ENCODE peak calls at places on chromosome 19, in nine cellular contexts. P is GM23248, O is mammary epithelial cell, J is Karpas-422, D is mesenchymal stem cell, I is PC-3, Z is H9, X is fibroblast of lung, U is colonic mucosa. K is an unnamed sample. For H3K9me3, the result is how much of the 10 kb centered on the place peaks cover.

GRCh38 chr19:33291623-33292534 is 10.5 kb downstream of the CEBPA start:
- DNase-seq in O (no peak), Z (no peak), P (no peak), J (no peak), U (peak), I (no peak), X (no peak), D (no peak), K (no peak)

GRCh38 chr19:6718741-6719539 is 1.5 kb downstream of the C3 start:
- DNase-seq in I (peak), O (peak), P (peak), J (peak), Z (peak), X (no peak), U (no peak), D (peak), K (peak)

GRCh38 chr19:21328402-21328801 is 808 bp downstream of the ZNF708 start:
- DNase-seq in I (no peak), P (no peak), U (no peak), D (no peak), J (peak), Z (no peak), O (no peak), X (peak), K (peak)

GRCh38 chr19:41705393-41706174 is 2.8 kb upstream of the CEACAM5 start:
- DNase-seq in J (peak), D (no peak), P (peak), Z (peak), X (peak), I (peak), O (peak), U (peak), K (peak)

GRCh38 chr19:531009-531752 is 379 bp upstream of the CDC34 start:
- DNase-seq in O (peak), U (peak), I (peak), J (peak), D (peak), Z (peak), X (peak), P (peak), K (peak)

GRCh38 chr19:40567750-40568494 is 8.8 kb upstream of the SHKBP1 start:
- DNase-seq in X (peak), I (no peak), U (no peak), Z (no peak), O (no peak), J (no peak), D (no peak), P (peak), K (peak)

GRCh38 chr19:54266133-54266532 is 9.1 kb upstream of the LILRB5 start:
- DNase-seq in J (peak), Z (peak), O (peak), U (peak), I (peak), D (peak), P (peak), X (peak), K (peak)

GRCh38 chr19:29603308-29603707 is 2.8 kb upstream of the POP4 start:
- DNase-seq in D (no peak), I (no peak), X (no peak), J (no peak), Z (peak), O (no peak), P (no peak), U (no peak), K (peak)

GRCh38 chr19:14427461-14427860 is 5.6 kb upstream of the PKN1 start:
- DNase-seq in I (no peak), U (no peak), D (no peak), O (no peak), Z (no peak), X (no peak), J (no peak), P (no peak), K (no peak)

GRCh38 chr19:47144630-47145029 is 14.0 kb downstream of the SAE1 start:
- DNase-seq in O (no peak), U (no peak), D (no peak), X (no peak), I (no peak), Z (no peak), J (no peak), P (no peak), K (no peak)

GRCh38 chr19:43759515-43759914 is 4.8 kb upstream of the SMG9 start:
- DNase-seq in I (peak), X (peak), P (peak), D (peak), J (peak), U (no peak), O (peak), Z (no peak), K (peak)

GRCh38 chr19:38055040-38055439 is 148.0 kb downstream of the SIPA1L3 start:
- DNase-seq in D (no peak), X (no peak), Z (no peak), J (no peak), P (no peak), U (no peak), I (no peak), O (no peak), K (peak)

GRCh38 chr19:16203256-16204004 is 5.7 kb downstream of the AP1M1 start:
- DNase-seq in D (no peak), U (no peak), I (no peak), J (no peak), X (no peak), P (no peak), Z (no peak), O (no peak), K (peak)

GRCh38 chr19:48713041-48713863 is 6.3 kb downstream of the MAMSTR start:
- DNase-seq in X (peak), D (peak), P (peak), J (no peak), O (no peak), Z (peak), U (no peak), I (no peak), K (peak)

DNA sequence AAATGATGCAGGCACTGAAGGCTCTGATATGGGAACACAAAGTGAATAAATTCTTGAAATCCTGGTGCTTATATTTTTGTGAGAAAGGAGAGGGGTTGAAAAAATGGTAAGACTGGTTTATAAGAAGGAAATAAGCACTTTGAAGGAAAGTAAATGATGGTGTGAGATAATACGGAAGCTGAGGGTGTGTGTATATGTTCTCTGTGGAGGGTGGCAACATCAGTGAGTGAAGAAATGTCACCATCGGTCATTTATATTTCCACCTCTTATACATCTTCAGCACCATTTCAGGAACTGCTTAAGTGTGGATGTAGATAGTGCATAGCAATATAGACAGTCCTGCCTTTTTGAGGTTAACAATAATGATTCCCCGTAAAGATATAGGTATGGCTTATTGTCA is 17.5 kb downstream of the ZNF136 start:
- DNase-seq in D (no peak), J (no peak), U (no peak), O (no peak), X (no peak), P (no peak), Z (no peak), I (no peak), K (no peak)
- H3K9me3 ChIP-seq in D (half or more), J (half or more), U (under half), O (under half), X (under half), P (under half), Z (under half), I (under half), K (half or more)

DNA sequence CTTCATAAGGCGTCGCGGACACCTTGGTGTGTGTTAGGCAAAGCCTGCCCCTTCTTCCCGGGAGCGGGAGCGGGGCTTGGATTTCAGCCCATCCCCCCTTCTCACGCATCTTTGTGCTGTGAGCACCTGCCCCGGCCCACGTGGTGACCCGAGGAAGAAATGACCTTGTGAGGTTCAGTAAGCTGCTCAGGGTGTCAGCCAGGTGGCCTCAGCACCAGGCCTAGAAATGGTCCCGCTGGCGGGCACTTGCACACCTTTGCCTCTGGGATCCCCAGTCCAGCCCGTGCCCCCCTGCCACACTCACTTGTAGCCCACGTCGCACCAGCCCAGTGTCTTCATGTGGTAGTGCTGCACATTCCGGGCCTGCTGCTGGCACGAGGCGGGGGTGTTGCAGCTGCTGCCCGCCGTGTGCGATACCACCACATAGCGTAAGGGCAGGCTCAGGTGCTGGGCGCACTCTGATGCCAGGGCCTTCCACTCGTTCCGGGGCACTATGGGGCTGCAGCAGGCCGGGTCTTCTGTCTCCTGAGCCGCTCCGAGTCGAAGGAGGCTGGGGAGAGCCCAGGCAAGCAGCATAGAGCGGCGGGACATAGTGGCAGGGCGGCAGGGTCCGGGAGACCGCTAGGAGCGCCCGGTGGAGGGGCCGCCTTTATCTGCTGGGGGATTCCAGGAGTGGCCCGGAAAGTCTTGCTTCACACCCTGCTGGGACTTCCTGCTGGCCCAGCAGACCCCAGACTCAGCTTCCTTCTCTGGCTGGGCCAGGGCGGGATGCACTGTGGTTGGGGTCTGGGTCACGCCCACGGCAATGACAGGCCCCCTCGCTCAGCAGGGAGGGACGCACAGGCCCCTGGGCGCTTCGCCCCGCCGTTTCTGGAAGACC is at the start of gene PGLYRP1:
- DNase-seq in I (no peak), D (no peak), X (no peak), Z (peak), O (no peak), P (no peak), U (no peak), J (no peak), K (peak)
- H3K9ac ChIP-seq in I (no peak), D (no peak), X (no peak), Z (no peak), O (no peak), P (no peak), U (no peak), J (no peak), K (no peak)

GRCh38 chr19:50067575-50067974 is 41.8 kb downstream of the ZNF473 start:
- DNase-seq in U (no peak), X (no peak), Z (no peak), P (no peak), O (no peak), I (no peak), D (no peak), J (no peak), K (no peak)

GRCh38 chr19:50060107-50060506 is 34.3 kb downstream of the ZNF473 start:
- DNase-seq in X (no peak), O (no peak), J (no peak), D (no peak), P (no peak), U (no peak), I (no peak), Z (no peak), K (no peak)

GRCh38 chr19:50061650-50062049 is 35.8 kb downstream of the ZNF473 start:
- DNase-seq in U (no peak), O (no peak), I (no peak), Z (no peak), D (no peak), X (no peak), J (no peak), P (no peak), K (no peak)

DNA sequence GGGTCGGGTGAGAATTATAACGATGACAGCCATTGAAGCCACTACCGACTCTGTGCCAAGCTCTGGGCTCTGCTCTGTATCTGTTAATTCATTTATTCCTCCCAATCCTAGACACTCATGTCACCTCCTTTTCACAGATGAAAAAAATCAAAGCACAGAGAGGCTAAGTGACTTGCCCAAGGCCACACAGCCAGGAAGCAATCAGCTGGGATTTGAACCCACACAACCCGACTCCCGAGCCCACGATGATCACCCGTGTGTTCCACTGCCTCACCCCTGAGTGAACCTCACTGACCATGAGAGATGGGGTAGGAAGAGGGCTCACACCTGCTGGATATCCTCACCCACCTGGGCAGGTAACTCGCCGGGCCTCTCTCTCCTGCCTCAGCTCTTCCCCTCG is 40.1 kb downstream of the ZNF473 start:
- DNase-seq in J (no peak), O (no peak), P (no peak), U (no peak), Z (no peak), D (no peak), I (no peak), X (no peak), K (no peak)
- H3K9me3 ChIP-seq in J (under half), O (under half), P (under half), U (under half), Z (under half), D (under half), I (under half), X (under half), K (under half)

GRCh38 chr19:18415177-18415867 is 3.9 kb upstream of the SSBP4 start:
- DNase-seq in O (no peak), Z (peak), I (no peak), U (peak), D (no peak), X (peak), J (no peak), P (peak), K (no peak)
- H3K9ac ChIP-seq in O (no peak), Z (no peak), I (no peak), U (peak), D (peak), X (peak), J (no peak), P (peak), K (no peak)

DNA sequence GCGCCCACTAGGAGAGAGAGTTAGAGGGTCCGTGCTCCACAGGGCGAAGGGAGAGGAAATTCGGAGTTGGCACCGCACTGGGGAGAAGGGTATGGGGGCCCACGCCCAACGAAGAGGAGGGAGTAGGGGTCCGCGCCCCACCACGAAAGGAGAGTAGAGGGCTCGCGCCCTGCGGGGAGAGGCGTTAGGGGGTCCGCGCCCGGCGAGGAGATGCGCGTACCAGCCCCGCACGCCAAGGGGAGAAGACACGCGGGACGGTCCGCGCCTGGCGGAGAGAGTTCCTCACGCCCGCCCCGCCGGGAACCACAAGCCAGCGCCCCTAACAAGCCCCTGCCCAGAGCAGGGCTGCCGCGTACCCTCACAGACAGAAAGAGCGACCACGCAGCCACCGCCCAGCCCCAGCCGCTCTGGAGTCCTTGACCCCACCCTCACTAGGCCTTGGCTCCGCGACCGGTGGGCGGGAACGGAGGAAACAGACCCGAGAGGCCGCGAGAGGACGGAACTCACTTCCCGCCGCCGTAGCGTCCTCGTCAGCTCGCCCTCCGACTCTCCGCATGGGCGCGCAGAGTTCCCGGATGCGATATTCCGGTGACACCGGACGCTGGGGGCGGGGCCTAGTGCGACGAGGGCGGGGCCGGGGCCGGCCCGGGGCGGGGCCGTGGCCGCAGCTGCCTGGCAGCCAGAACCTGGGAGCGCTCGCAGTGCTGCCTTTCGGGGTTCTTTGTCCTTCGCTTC is 20.0 kb upstream of the ZSCAN18 start:
- DNase-seq in X (no peak), O (no peak), J (no peak), Z (no peak), P (no peak), D (no peak), I (no peak), U (no peak), K (no peak)
- H3K9me3 ChIP-seq in X (under half), O (half or more), J (half or more), Z (half or more), P (under half), D (half or more), I (half or more), U (under half), K (half or more)

GRCh38 chr19:2717638-2718541 is 3.3 kb downstream of the DIRAS1 start:
- DNase-seq in O (no peak), U (no peak), I (no peak), Z (no peak), X (no peak), P (no peak), D (no peak), J (no peak), K (no peak)
- H3K9ac ChIP-seq in O (no peak), U (no peak), I (no peak), Z (no peak), X (no peak), P (no peak), D (no peak), J (no peak), K (no peak)

DNA sequence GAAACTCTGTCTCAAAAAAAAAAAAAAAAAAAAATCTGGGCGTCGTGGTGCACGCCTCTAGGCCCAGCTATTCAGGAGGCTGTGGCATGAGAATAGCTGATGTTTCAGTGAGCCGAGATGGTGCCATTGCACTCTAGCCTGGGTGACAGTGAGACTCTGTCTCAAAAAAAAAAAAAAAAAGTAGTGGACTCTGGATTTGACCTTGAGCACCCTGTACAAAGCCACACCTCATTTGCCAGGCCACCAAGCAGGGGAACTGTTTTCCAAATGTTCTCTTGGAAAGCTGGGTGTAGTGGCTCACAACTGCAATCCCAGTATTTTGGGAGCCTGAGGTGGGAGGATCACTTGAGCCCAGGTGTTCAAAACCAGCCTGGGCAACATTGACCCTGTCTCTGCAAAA is 3.8 kb upstream of the ZNF555 start:
- DNase-seq in J (no peak), D (no peak), I (no peak), O (no peak), P (no peak), Z (no peak), U (no peak), X (no peak), K (no peak)
- H3K9me3 ChIP-seq in J (under half), D (half or more), I (under half), O (under half), P (under half), Z (under half), U (under half), X (under half), K (half or more)

DNA sequence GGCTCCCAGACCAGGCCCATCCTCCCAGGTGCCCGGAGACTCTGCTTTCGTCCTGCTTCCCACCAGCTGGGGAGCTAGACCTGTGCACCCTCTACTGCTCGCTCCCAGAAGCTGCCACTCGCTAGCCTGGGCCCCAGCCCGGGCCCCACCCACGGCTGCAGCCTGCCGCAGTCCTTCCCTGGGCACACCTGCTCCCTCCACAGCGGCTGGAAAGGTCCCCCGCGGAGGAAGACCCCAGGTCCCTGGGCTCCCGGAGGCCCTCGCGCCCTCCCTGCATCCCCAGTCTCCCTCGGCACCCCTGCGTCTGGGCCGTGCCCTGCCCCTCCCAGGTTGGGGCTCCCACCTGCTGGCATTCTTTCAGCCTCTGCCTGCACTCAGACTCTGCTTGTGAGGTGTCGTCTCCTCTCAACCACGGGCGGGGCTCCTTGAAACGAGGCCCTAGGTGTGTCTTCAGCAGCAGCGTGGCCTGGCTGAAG is 27.8 kb downstream of the DOT1L start:
- DNase-seq in U (peak), O (no peak), D (no peak), I (no peak), X (no peak), Z (no peak), J (no peak), P (no peak), K (no peak)
- H3K9ac ChIP-seq in U (no peak), O (no peak), D (no peak), I (no peak), X (no peak), Z (no peak), J (no peak), P (no peak), K (no peak)

DNA sequence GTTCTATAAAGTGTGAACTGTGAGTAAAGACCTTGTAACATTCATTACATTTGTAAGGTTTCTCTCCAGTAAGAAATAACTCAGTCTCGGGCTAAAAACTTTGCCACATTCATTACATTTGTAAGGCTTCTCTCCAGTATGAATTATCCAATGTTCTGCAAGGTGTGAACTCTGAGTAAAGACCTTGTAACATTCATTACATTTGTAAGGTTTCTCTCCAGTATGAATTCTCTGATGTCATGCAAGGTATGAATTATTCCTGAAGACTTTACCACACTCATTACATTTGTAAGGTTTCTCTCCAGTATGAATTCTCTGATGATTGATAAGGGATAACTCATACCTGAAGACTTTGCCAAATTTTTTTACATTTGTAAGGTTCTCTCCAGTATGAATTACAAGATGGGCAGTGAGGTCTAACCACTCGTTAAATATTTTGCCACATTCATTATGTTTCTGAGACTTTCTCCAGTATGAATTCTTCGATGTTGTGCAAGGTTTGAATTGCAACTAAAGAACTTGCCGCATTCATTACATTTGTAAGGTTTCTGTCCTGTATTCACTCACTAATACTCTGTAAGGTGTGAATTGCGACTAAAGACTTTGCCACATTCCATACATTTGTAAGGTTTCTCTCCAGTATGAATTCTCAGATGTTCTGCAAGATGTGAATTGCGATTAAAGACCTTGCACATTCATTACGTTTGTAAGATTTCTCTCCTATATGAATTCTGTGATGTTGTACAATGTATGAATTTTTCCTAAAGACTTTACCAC is 21.2 kb downstream of the ZNF578 start:
- DNase-seq in O (no peak), U (no peak), X (no peak), I (no peak), P (no peak), J (no peak), D (no peak), Z (no peak), K (no peak)
- H3K9me3 ChIP-seq in O (half or more), U (under half), X (under half), I (half or more), P (under half), J (half or more), D (half or more), Z (half or more), K (half or more)

K was measured in endodermal cell.